ENCODE peak calls at places on chromosome X, in eight cellular contexts. H is astrocyte of the cerebellum; I is left lung; K is ascending aorta; P is tibial artery; B is effector memory CD4-positive, alpha-beta T cell; U is adipocyte; J is choroid plexus epithelial cell. D is an unnamed sample.
A peak's percentile ranks its signal among the peaks of the same experiment; 100 is the strongest.

GRCh38 chrX:155028749-155029360 is 2.2 kb downstream of the FUNDC2 start:
- DNase-seq in H (peak; percentile 13), I (no peak), K (no peak), P (no peak), B (no peak), U (peak; percentile 18), J (peak; percentile 65), D (no peak)

GRCh38 chrX:46704767-46705386 is 54.0 kb downstream of the SLC9A7 start:
- DNase-seq in H (no peak), I (no peak), K (no peak), P (no peak), B (no peak), U (peak; percentile 13), J (peak; percentile 67), D (no peak)

GRCh38 chrX:72128881-72129280 is 2.8 kb downstream of the RTL5 start:
- DNase-seq in H (no peak), I (no peak), K (no peak), P (no peak), B (no peak), U (peak; percentile 33), J (peak; percentile 19), D (no peak)

GRCh38 chrX:70476934-70477733 is 32.5 kb downstream of the DLG3 start:
- DNase-seq in H (no peak), I (no peak), K (peak; percentile 66), P (peak; percentile 52), B (no peak), U (peak; percentile 68), J (peak; percentile 58), D (no peak)

GRCh38 chrX:27619459-27619858 is 29.3 kb downstream of the DCAF8L2 start:
- DNase-seq in H (no peak), I (no peak), K (no peak), P (no peak), B (no peak), U (no peak), J (no peak), D (no peak)

GRCh38 chrX:118974088-118974907 is at the start of gene LONRF3:
- DNase-seq in H (no peak), I (peak; percentile 92), K (peak; percentile 89), P (peak; percentile 86), B (peak; percentile 70), U (peak; percentile 40), J (peak; percentile 51), D (no peak)

GRCh38 chrX:88613338-88613737 is 133.7 kb upstream of the CPXCR1 start:
- DNase-seq in H (no peak), I (no peak), K (no peak), P (no peak), B (no peak), U (peak; percentile 22), J (peak; percentile 34), D (no peak)

GRCh38 chrX:26442340-26442739 is 226.4 kb downstream of the MAGEB5 start:
- DNase-seq in H (no peak), I (no peak), K (no peak), P (no peak), B (no peak), U (no peak), J (peak; percentile 68), D (no peak)

GRCh38 chrX:39000802-39001201 is 199.5 kb downstream of the MID1IP1 start:
- DNase-seq in H (no peak), I (no peak), K (no peak), P (no peak), B (no peak), U (peak; percentile 9), J (no peak), D (no peak)

GRCh38 chrX:69503228-69503834 is 795 bp upstream of the NALF2 start:
- DNase-seq in H (no peak), I (no peak), K (no peak), P (no peak), B (no peak), U (no peak), J (no peak), D (no peak)

GRCh38 chrX:63657821-63658220 is 127.2 kb downstream of the ARHGEF9 start:
- DNase-seq in H (peak; percentile 26), I (peak; percentile 73), K (peak; percentile 89), P (peak; percentile 77), B (no peak), U (peak; percentile 63), J (peak; percentile 87), D (peak; percentile 67)

GRCh38 chrX:71823391-71824057 is 60.4 kb downstream of the CXorf49B start:
- DNase-seq in H (no peak), I (no peak), K (no peak), P (no peak), B (no peak), U (no peak), J (no peak), D (no peak)

GRCh38 chrX:133746593-133746992 is 238.8 kb downstream of the GPC3 start:
- DNase-seq in H (no peak), I (no peak), K (no peak), P (no peak), B (no peak), U (no peak), J (no peak), D (no peak)

GRCh38 chrX:38806875-38807601 is 5.8 kb downstream of the MID1IP1 start:
- DNase-seq in H (no peak), I (no peak), K (no peak), P (no peak), B (no peak), U (no peak), J (no peak), D (no peak)

GRCh38 chrX:52422884-52423283 is 54.1 kb downstream of the XAGE2 start:
- DNase-seq in H (peak; percentile 49), I (no peak), K (no peak), P (no peak), B (no peak), U (peak; percentile 80), J (peak; percentile 81), D (peak; percentile 59)

GRCh38 chrX:43677993-43678392 is 21.9 kb downstream of the MAOA start:
- DNase-seq in H (no peak), I (no peak), K (no peak), P (no peak), B (no peak), U (no peak), J (no peak), D (no peak)
- H3K4me3 ChIP-seq in H (no peak overlapping the region), I (no peak overlapping the region), K (no peak overlapping the region), P (no peak overlapping the region), B (no peak overlapping the region), U (no peak overlapping the region), J (no peak overlapping the region), D (no peak overlapping the region)

DNA sequence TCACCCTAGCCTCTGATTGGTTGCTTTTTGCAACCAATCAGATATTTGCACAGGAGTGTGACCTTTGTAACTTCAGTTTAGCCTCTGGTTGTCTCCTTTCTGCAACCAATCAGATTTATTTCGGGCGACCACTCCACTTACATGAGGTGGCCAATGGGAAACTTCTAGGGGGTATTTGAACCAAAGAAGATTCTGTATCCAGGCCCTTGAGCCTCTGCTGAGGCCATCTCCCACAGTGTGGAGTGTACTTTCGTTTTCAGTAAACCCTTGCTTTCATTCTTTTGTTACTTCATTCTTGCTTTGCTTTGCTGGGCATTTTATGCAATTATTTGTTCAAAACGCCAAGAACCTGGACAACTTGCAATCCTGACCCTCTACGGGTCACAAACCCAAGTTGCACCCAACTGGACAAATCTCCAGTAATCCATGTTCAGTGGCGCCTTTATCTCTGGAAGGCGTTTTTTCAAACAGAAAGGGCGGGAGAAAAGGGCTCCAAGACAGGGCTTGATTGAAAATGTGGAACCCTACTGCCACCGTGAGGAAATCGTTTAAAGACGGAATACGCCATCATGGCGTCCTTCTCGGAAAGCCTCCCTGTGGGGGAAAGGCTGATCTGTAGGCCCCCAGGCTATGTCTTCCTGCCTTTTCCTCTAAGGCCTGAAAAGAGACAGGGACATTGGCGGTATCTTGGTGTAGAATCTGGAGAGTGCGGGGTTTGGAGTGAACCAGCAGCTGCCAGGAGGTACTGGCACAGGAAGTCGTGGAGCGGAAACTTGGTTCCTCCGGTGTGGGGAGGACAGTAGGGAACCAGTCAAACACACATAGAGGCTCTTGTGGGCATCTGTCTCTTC is 184.6 kb downstream of the OR13H1 start:
- DNase-seq in H (peak; percentile 84), I (no peak), K (peak; percentile 90), P (no peak), B (no peak), U (peak; percentile 90), J (no peak), D (peak; percentile 72)
- H3K4me3 ChIP-seq in H (peak overlapping the region; percentile 43), I (no peak overlapping the region), K (peak overlapping the region; percentile 64), P (no peak overlapping the region), B (peak overlapping the region; percentile 46), U (peak overlapping the region; percentile 82), J (no peak overlapping the region), D (peak overlapping the region; percentile 53)

GRCh38 chrX:13698432-13698831 is 9.5 kb downstream of the RAB9A start:
- DNase-seq in H (no peak), I (no peak), K (no peak), P (no peak), B (no peak), U (no peak), J (no peak), D (no peak)

GRCh38 chrX:13699183-13699826 is 10.4 kb downstream of the RAB9A start:
- DNase-seq in H (no peak), I (no peak), K (no peak), P (no peak), B (no peak), U (peak; percentile 15), J (peak; percentile 28), D (no peak)

GRCh38 chrX:13695601-13696115 is 6.7 kb downstream of the RAB9A start:
- DNase-seq in H (no peak), I (no peak), K (no peak), P (no peak), B (no peak), U (no peak), J (no peak), D (no peak)

GRCh38 chrX:13697440-13697839 is 8.5 kb downstream of the RAB9A start:
- DNase-seq in H (no peak), I (no peak), K (no peak), P (no peak), B (no peak), U (peak; percentile 5), J (no peak), D (no peak)

DNA sequence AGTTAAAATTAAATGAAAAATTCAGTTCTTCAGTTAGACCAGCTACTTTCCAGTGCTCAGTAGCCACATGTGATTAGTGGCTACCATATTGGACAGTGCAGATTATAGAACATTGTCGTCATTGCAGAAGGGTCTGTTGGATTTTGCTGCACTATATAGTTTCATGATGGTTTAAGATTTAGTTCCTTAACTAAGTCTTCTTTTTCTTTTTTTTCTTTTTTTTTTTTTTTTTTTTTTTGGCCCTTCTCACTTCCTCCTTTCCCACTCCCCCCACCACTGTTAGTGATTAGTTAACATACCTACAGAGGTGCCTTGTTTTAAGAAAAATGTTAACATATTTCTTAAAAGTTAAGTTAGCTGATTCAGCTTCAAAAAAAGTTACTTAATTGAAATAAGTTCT is 9.0 kb downstream of the RAB9A start:
- DNase-seq in H (no peak), I (no peak), K (no peak), P (no peak), B (no peak), U (no peak), J (no peak), D (no peak)
- H3K4me3 ChIP-seq in H (no peak overlapping the region), I (no peak overlapping the region), K (no peak overlapping the region), P (no peak overlapping the region), B (no peak overlapping the region), U (no peak overlapping the region), J (no peak overlapping the region), D (no peak overlapping the region)

DNA sequence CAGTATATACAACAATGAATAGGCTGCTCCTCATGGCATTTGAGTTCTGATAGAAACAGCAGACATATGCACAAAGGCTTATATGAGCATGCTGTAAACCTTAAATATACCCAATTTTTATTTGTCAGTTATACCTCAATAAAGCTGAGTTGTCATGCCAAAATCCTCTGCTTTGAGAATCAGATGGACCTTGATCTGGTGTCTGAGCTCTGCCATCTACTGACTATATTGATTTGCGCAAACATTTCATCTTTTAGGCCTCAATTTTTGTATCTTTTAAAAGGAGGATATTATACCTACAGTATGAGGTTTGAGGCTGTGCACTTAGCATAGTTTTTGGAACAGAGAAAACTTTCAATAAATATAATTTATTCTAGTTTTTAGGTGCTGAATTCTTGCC is 85.2 kb downstream of the PRRG1 start:
- DNase-seq in H (no peak), I (no peak), K (no peak), P (no peak), B (no peak), U (no peak), J (peak; percentile 27), D (no peak)
- H3K4me3 ChIP-seq in H (no peak overlapping the region), I (no peak overlapping the region), K (no peak overlapping the region), P (no peak overlapping the region), B (no peak overlapping the region), U (no peak overlapping the region), J (no peak overlapping the region), D (no peak overlapping the region)